ENCODE peak calls at places on chromosomes 4 and X, in seven cellular contexts. J, W, C, M, F, P and U are unnamed samples.

GRCh38 chrX:154505726-154506125 is 10.3 kb downstream of the FAM3A start:
- DNase-seq in J (no peak), W (no peak), C (no peak), M (peak), F (no peak), P (peak), U (no peak)

GRCh38 chrX:130861462-130861861 is 41.5 kb downstream of the ENOX2 start:
- DNase-seq in J (no peak), W (no peak), C (no peak), M (no peak), F (no peak), P (no peak), U (no peak)

GRCh38 chr4:185797018-185797417 is 15.0 kb downstream of the SORBS2 start:
- DNase-seq in J (no peak), W (no peak), C (no peak), M (no peak), F (no peak), P (no peak), U (no peak)

GRCh38 chrX:13250831-13251612 is 68.8 kb downstream of the ATXN3L start:
- DNase-seq in J (no peak), W (no peak), C (no peak), M (no peak), F (peak), P (peak), U (no peak)

GRCh38 chrX:28391528-28391927 is 195.7 kb upstream of the IL1RAPL1 start:
- DNase-seq in J (no peak), W (no peak), C (no peak), M (peak), F (no peak), P (peak), U (no peak)

GRCh38 chr4:1167244-1167949 is 5.0 kb downstream of the SPON2 start:
- DNase-seq in J (peak), W (peak), C (peak), M (peak), F (peak), P (peak), U (peak)

GRCh38 chr4:113837397-113837796 is 75.9 kb upstream of the CAMK2D start:
- DNase-seq in J (no peak), W (no peak), C (no peak), M (peak), F (no peak), P (peak), U (no peak)

GRCh38 chrX:74537011-74537390 is 77.4 kb downstream of the RLIM start:
- DNase-seq in J (no peak), W (no peak), C (no peak), M (no peak), F (peak), P (peak), U (no peak)

GRCh38 chrX:17703201-17703600 is 34.1 kb upstream of the SCML1 start:
- DNase-seq in J (no peak), W (no peak), C (no peak), M (peak), F (no peak), P (no peak), U (no peak)

GRCh38 chr4:27176400-27176799 is 315.8 kb downstream of the STIM2 start:
- DNase-seq in J (no peak), W (no peak), C (peak), M (peak), F (peak), P (peak), U (no peak)

GRCh38 chr4:123599061-123599919 is 202.7 kb downstream of the SPRY1 start:
- DNase-seq in J (no peak), W (no peak), C (no peak), M (peak), F (no peak), P (no peak), U (no peak)

GRCh38 chr4:38759077-38759789 is 23.6 kb downstream of the TLR10 start:
- DNase-seq in J (peak), W (no peak), C (peak), M (peak), F (peak), P (peak), U (peak)

GRCh38 chr4:10106421-10107039 is 10.1 kb downstream of the WDR1 start:
- DNase-seq in J (peak), W (no peak), C (no peak), M (peak), F (no peak), P (peak), U (peak)

GRCh38 chr4:69524708-69525107 is 29.0 kb upstream of the UGT2B4 start:
- DNase-seq in J (no peak), W (no peak), C (no peak), M (no peak), F (no peak), P (no peak), U (no peak)